ENCODE peak calls at places on chromosomes 11 and 22, in six cellular contexts. One of them, this sample, is unnamed.

GRCh38 chr22:16806401-16806800 is 18.8 kb downstream of the XKR3 start:
- DNase-seq in cardiac muscle cell: no peak
- DNase-seq in neural progenitor cell: no peak
- DNase-seq in body of pancreas: no peak
- DNase-seq in CD4-positive, alpha-beta T cell: no peak
- DNase-seq in heart right ventricle: no peak
- DNase-seq in this sample: no peak

GRCh38 chr11:2674681-2675131 is 25.1 kb downstream of the KCNQ1OT1 start:
- DNase-seq in cardiac muscle cell: no peak
- DNase-seq in neural progenitor cell: peak
- DNase-seq in body of pancreas: peak
- DNase-seq in CD4-positive, alpha-beta T cell: no peak
- DNase-seq in heart right ventricle: no peak
- DNase-seq in this sample: no peak

GRCh38 chr11:100739636-100740035 is 52.5 kb downstream of the ARHGAP42 start:
- DNase-seq in cardiac muscle cell: peak
- DNase-seq in neural progenitor cell: peak
- DNase-seq in body of pancreas: peak
- DNase-seq in CD4-positive, alpha-beta T cell: no peak
- DNase-seq in heart right ventricle: no peak
- DNase-seq in this sample: peak

GRCh38 chr11:19903620-19904069 is 191.0 kb downstream of the NAV2 start:
- DNase-seq in cardiac muscle cell: peak
- DNase-seq in neural progenitor cell: peak
- DNase-seq in body of pancreas: peak
- DNase-seq in CD4-positive, alpha-beta T cell: peak
- DNase-seq in heart right ventricle: peak
- DNase-seq in this sample: peak

GRCh38 chr11:33984682-33985389 is 66.7 kb upstream of the CAPRIN1 start:
- DNase-seq in cardiac muscle cell: no peak
- DNase-seq in neural progenitor cell: no peak
- DNase-seq in body of pancreas: no peak
- DNase-seq in CD4-positive, alpha-beta T cell: no peak
- DNase-seq in heart right ventricle: no peak
- DNase-seq in this sample: no peak

GRCh38 chr11:84865791-84866535 is 761.2 kb downstream of the DLG2 start:
- DNase-seq in cardiac muscle cell: no peak
- DNase-seq in neural progenitor cell: no peak
- DNase-seq in body of pancreas: no peak
- DNase-seq in CD4-positive, alpha-beta T cell: no peak
- DNase-seq in heart right ventricle: no peak
- DNase-seq in this sample: no peak

GRCh38 chr11:68016161-68016903 is 6.2 kb downstream of the ALDH3B1 start:
- DNase-seq in cardiac muscle cell: no peak
- DNase-seq in neural progenitor cell: no peak
- DNase-seq in body of pancreas: no peak
- DNase-seq in CD4-positive, alpha-beta T cell: no peak
- DNase-seq in heart right ventricle: no peak
- DNase-seq in this sample: no peak

GRCh38 chr22:29216873-29217666 is 11.4 kb downstream of the EMID1 start:
- DNase-seq in cardiac muscle cell: no peak
- DNase-seq in neural progenitor cell: no peak
- DNase-seq in body of pancreas: peak
- DNase-seq in CD4-positive, alpha-beta T cell: no peak
- DNase-seq in heart right ventricle: no peak
- DNase-seq in this sample: no peak

GRCh38 chr22:37384691-37385090 is 42.6 kb downstream of the ELFN2 start:
- DNase-seq in cardiac muscle cell: no peak
- DNase-seq in neural progenitor cell: no peak
- DNase-seq in body of pancreas: no peak
- DNase-seq in CD4-positive, alpha-beta T cell: no peak
- DNase-seq in heart right ventricle: no peak
- DNase-seq in this sample: no peak

GRCh38 chr11:66418168-66418985 is 2.5 kb upstream of the NPAS4 start:
- DNase-seq in cardiac muscle cell: peak
- DNase-seq in neural progenitor cell: peak
- DNase-seq in body of pancreas: peak
- DNase-seq in CD4-positive, alpha-beta T cell: peak
- DNase-seq in heart right ventricle: peak
- DNase-seq in this sample: peak

GRCh38 chr11:128825050-128825806 is 41.9 kb downstream of the KCNJ1 start:
- DNase-seq in cardiac muscle cell: no peak
- DNase-seq in neural progenitor cell: no peak
- DNase-seq in body of pancreas: no peak
- DNase-seq in CD4-positive, alpha-beta T cell: no peak
- DNase-seq in heart right ventricle: no peak
- DNase-seq in this sample: no peak

GRCh38 chr11:94196363-94196762 is 67.7 kb downstream of the PANX1 start:
- DNase-seq in cardiac muscle cell: no peak
- DNase-seq in neural progenitor cell: no peak
- DNase-seq in body of pancreas: peak
- DNase-seq in CD4-positive, alpha-beta T cell: no peak
- DNase-seq in heart right ventricle: no peak
- DNase-seq in this sample: no peak

GRCh38 chr11:5280582-5281102 is 10.9 kb upstream of the HBE1 start:
- DNase-seq in cardiac muscle cell: peak
- DNase-seq in neural progenitor cell: peak
- DNase-seq in body of pancreas: peak
- DNase-seq in CD4-positive, alpha-beta T cell: no peak
- DNase-seq in heart right ventricle: peak
- DNase-seq in this sample: peak

GRCh38 chr11:11397043-11397415 is 44.0 kb upstream of the CSNK2A3 start:
- DNase-seq in cardiac muscle cell: no peak
- DNase-seq in neural progenitor cell: peak
- DNase-seq in body of pancreas: no peak
- DNase-seq in CD4-positive, alpha-beta T cell: no peak
- DNase-seq in heart right ventricle: no peak
- DNase-seq in this sample: no peak

GRCh38 chr22:44622685-44623084 is 79.3 kb upstream of the PRR5 start:
- DNase-seq in cardiac muscle cell: no peak
- DNase-seq in neural progenitor cell: no peak
- DNase-seq in body of pancreas: no peak
- DNase-seq in CD4-positive, alpha-beta T cell: no peak
- DNase-seq in heart right ventricle: no peak
- DNase-seq in this sample: no peak

GRCh38 chr11:96273507-96273906 is 69.5 kb downstream of the MAML2 start:
- DNase-seq in cardiac muscle cell: no peak
- DNase-seq in neural progenitor cell: no peak
- DNase-seq in body of pancreas: no peak
- DNase-seq in CD4-positive, alpha-beta T cell: no peak
- DNase-seq in heart right ventricle: no peak
- DNase-seq in this sample: no peak

GRCh38 chr11:107858217-107859070 is at the start of gene SLC35F2:
- DNase-seq in cardiac muscle cell: peak
- DNase-seq in neural progenitor cell: peak
- DNase-seq in body of pancreas: peak
- DNase-seq in CD4-positive, alpha-beta T cell: peak
- DNase-seq in heart right ventricle: peak
- DNase-seq in this sample: peak

GRCh38 chr11:8937159-8937558 is 4.4 kb upstream of the C11orf16 start:
- DNase-seq in cardiac muscle cell: no peak
- DNase-seq in neural progenitor cell: no peak
- DNase-seq in body of pancreas: no peak
- DNase-seq in CD4-positive, alpha-beta T cell: no peak
- DNase-seq in heart right ventricle: no peak
- DNase-seq in this sample: no peak

GRCh38 chr11:111299111-111300026 is 1.0 kb downstream of the POU2AF3 start:
- DNase-seq in cardiac muscle cell: peak
- DNase-seq in neural progenitor cell: peak
- DNase-seq in body of pancreas: peak
- DNase-seq in CD4-positive, alpha-beta T cell: no peak
- DNase-seq in heart right ventricle: peak
- DNase-seq in this sample: peak

GRCh38 chr11:100632970-100633452 is 54.1 kb upstream of the ARHGAP42 start:
- DNase-seq in cardiac muscle cell: peak
- DNase-seq in neural progenitor cell: no peak
- DNase-seq in body of pancreas: peak
- DNase-seq in CD4-positive, alpha-beta T cell: no peak
- DNase-seq in heart right ventricle: peak
- DNase-seq in this sample: peak

GRCh38 chr11:65086809-65087208 is 2.8 kb downstream of the ZFPL1 start:
- DNase-seq in cardiac muscle cell: no peak
- DNase-seq in neural progenitor cell: no peak
- DNase-seq in body of pancreas: no peak
- DNase-seq in CD4-positive, alpha-beta T cell: no peak
- DNase-seq in heart right ventricle: no peak
- DNase-seq in this sample: no peak

GRCh38 chr11:33633251-33634003 is 67.2 kb downstream of the C11orf91 start:
- DNase-seq in cardiac muscle cell: no peak
- DNase-seq in neural progenitor cell: no peak
- DNase-seq in body of pancreas: no peak
- DNase-seq in CD4-positive, alpha-beta T cell: no peak
- DNase-seq in heart right ventricle: no peak
- DNase-seq in this sample: no peak

DNA sequence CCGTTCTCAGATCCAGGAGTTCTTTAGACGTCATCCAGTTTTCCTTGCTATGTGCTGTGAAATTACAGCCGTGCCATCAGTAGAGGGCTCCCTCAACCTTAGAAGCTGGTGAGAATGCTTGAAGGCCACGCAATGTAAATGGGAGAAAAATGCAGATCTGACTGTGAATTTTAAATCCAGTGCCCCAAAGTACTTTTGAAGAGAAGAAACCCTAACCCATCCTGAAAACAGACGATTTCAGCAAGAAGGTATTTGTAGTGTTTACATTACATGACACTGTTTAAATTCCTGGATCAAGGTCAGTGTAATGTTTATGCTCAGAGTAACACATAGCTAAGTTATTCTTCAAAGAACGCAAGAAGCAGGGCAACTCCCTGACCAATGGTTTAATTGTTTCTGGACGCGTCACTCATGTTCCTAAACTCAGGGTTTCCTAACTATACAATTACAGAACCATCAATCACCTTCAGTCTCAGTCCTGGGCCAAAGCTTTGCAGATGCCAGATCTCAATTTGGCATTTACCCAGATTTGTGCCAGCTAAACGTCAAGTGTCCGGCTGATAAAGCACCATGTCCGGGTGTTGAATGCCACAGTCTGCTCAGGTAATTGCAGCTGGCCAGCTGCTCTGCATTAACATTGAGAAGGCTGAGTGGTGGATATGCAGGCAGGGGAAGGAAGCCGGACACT is 38.2 kb downstream of the ADAMTS8 start:
- DNase-seq in cardiac muscle cell: peak
- DNase-seq in neural progenitor cell: no peak
- DNase-seq in body of pancreas: peak
- DNase-seq in CD4-positive, alpha-beta T cell: no peak
- DNase-seq in heart right ventricle: no peak
- DNase-seq in this sample: no peak
- TF ChIP-seq CTCF in cardiac muscle cell: peak
- TF ChIP-seq CTCF in neural progenitor cell: peak
- TF ChIP-seq CTCF in body of pancreas: no peak
- TF ChIP-seq CTCF in CD4-positive, alpha-beta T cell: no peak
- TF ChIP-seq CTCF in heart right ventricle: peak
- TF ChIP-seq CTCF in this sample: peak

GRCh38 chr22:24133187-24133965 is 47.9 kb upstream of the SUSD2 start:
- DNase-seq in cardiac muscle cell: peak
- DNase-seq in neural progenitor cell: no peak
- DNase-seq in body of pancreas: no peak
- DNase-seq in CD4-positive, alpha-beta T cell: peak
- DNase-seq in heart right ventricle: no peak
- DNase-seq in this sample: no peak
- H3K27ac ChIP-seq in cardiac muscle cell: no peak
- H3K27ac ChIP-seq in neural progenitor cell: no peak
- H3K27ac ChIP-seq in body of pancreas: no peak
- H3K27ac ChIP-seq in CD4-positive, alpha-beta T cell: no peak
- H3K27ac ChIP-seq in heart right ventricle: no peak
- H3K27ac ChIP-seq in this sample: no peak

DNA sequence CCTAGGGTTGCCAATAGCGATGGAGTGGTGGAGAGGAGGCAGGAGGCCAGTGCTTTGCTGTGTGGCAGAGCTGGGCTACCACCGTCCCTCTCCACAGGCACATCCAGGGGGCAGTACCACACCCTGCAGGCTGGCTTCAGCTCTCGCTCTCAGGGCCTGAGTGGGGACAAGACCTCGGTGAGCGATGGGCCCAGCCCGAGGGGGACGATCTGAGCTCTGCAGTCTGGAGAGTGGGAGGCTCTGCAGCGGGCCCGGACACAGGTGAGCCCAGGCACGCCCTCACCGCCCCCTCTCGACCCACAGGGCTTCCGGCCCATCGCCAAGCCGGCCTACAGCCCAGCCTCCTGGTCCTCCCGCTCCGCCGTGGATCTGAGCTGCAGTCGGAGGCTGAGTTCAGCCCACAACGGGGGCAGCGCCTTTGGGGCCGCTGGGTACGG is 2.5 kb downstream of the PKP3 start:
- DNase-seq in cardiac muscle cell: no peak
- DNase-seq in neural progenitor cell: no peak
- DNase-seq in body of pancreas: no peak
- DNase-seq in CD4-positive, alpha-beta T cell: no peak
- DNase-seq in heart right ventricle: no peak
- DNase-seq in this sample: no peak
- TF ChIP-seq CTCF in cardiac muscle cell: peak
- TF ChIP-seq CTCF in neural progenitor cell: peak
- TF ChIP-seq CTCF in body of pancreas: no peak
- TF ChIP-seq CTCF in CD4-positive, alpha-beta T cell: no peak
- TF ChIP-seq CTCF in heart right ventricle: no peak
- TF ChIP-seq CTCF in this sample: no peak

GRCh38 chr11:44761546-44761961 is 34.8 kb downstream of the TSPAN18 start:
- DNase-seq in cardiac muscle cell: peak
- DNase-seq in neural progenitor cell: no peak
- DNase-seq in body of pancreas: no peak
- DNase-seq in CD4-positive, alpha-beta T cell: no peak
- DNase-seq in heart right ventricle: peak
- DNase-seq in this sample: no peak

GRCh38 chr11:44759743-44760476 is 33.1 kb downstream of the TSPAN18 start:
- DNase-seq in cardiac muscle cell: no peak
- DNase-seq in neural progenitor cell: no peak
- DNase-seq in body of pancreas: no peak
- DNase-seq in CD4-positive, alpha-beta T cell: no peak
- DNase-seq in heart right ventricle: no peak
- DNase-seq in this sample: no peak

GRCh38 chr11:44758996-44759395 is 32.2 kb downstream of the TSPAN18 start:
- DNase-seq in cardiac muscle cell: no peak
- DNase-seq in neural progenitor cell: no peak
- DNase-seq in body of pancreas: no peak
- DNase-seq in CD4-positive, alpha-beta T cell: no peak
- DNase-seq in heart right ventricle: no peak
- DNase-seq in this sample: no peak

GRCh38 chr11:44760477-44760872 is 33.7 kb downstream of the TSPAN18 start:
- DNase-seq in cardiac muscle cell: no peak
- DNase-seq in neural progenitor cell: no peak
- DNase-seq in body of pancreas: no peak
- DNase-seq in CD4-positive, alpha-beta T cell: no peak
- DNase-seq in heart right ventricle: no peak
- DNase-seq in this sample: no peak

DNA sequence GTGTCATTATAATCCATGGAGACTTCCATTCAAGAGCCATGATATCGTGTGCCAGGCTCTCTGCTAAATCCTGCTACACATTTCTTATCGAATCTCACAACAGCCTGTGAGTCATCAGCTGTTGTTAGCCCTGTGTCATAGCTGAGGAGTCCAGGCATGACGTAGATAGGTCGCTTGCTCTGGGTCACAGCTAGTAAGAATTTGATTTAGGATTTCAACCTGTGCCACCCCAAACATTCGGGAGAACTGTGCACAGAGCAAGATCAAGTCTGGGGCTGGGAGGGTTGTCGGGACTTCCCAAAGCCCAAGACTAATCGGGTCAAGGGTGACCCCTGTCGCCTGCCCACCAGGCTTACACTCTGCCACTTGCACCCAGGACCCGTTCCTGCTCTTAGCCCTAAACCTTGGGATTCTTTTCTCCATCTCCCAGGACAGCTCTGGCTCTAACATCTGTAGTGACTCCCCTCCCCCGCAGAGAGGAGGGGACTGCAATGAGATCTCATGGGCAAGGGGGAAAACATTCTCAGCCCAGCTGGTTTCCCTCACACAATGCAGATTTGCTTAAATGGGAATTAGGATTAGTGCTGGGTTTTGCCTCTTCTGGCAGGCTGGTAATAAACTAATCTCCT is 34.3 kb downstream of the TSPAN18 start:
- DNase-seq in cardiac muscle cell: peak
- DNase-seq in neural progenitor cell: peak
- DNase-seq in body of pancreas: peak
- DNase-seq in CD4-positive, alpha-beta T cell: no peak
- DNase-seq in heart right ventricle: no peak
- DNase-seq in this sample: no peak
- H3K27ac ChIP-seq in cardiac muscle cell: peak
- H3K27ac ChIP-seq in neural progenitor cell: peak
- H3K27ac ChIP-seq in body of pancreas: no peak
- H3K27ac ChIP-seq in CD4-positive, alpha-beta T cell: no peak
- H3K27ac ChIP-seq in heart right ventricle: peak
- H3K27ac ChIP-seq in this sample: peak

This sample was measured in lung.